ENCODE peak calls at places on chromosomes 1 and 21, in five cellular contexts. C is fibroblast of pulmonary artery; D is neuronal stem cell; W is activated gamma-delta T cell treated with Interleukin-2 at 50 U/mL for 16 hours; G is activated CD4-positive, alpha-beta T cell treated with anti-CD3 and anti-CD28 coated beads for 48 hours. T is an unnamed sample.

GRCh38 chr21:30057108-30057507 is 109.5 kb downstream of the CLDN17 start:
- DNase-seq in C (no peak), D (no peak), W (no peak), G (no peak), T (no peak)

GRCh38 chr1:94541175-94542087 is at the start of gene F3:
- DNase-seq in C (peak), D (peak), W (peak), G (peak), T (peak)

GRCh38 chr1:226632922-226633351 is 84.4 kb downstream of the STUM start:
- DNase-seq in C (no peak), D (no peak), W (no peak), G (peak), T (no peak)

GRCh38 chr1:234907585-234908457 is 220.8 kb downstream of the TOMM20 start:
- DNase-seq in C (peak), D (no peak), W (no peak), G (no peak), T (no peak)

GRCh38 chr1:29752141-29752540 is 515.8 kb downstream of the PTPRU start:
- DNase-seq in C (no peak), D (peak), W (no peak), G (no peak), T (peak)

GRCh38 chr1:56820755-56821461 is 1.7 kb upstream of the FYB2 start:
- DNase-seq in C (peak), D (peak), W (peak), G (peak), T (peak)

GRCh38 chr1:11475718-11476117 is 3.2 kb upstream of the DISP3 start:
- DNase-seq in C (no peak), D (no peak), W (no peak), G (no peak), T (no peak)

GRCh38 chr1:39016604-39017171 is 9.5 kb upstream of the NDUFS5 start:
- DNase-seq in C (no peak), D (no peak), W (no peak), G (no peak), T (no peak)

GRCh38 chr1:212609701-212610574 is 1.4 kb downstream of the ATF3 start:
- DNase-seq in C (no peak), D (no peak), W (no peak), G (no peak), T (no peak)

GRCh38 chr21:31580866-31581276 is 78.6 kb upstream of the SOD1 start:
- DNase-seq in C (peak), D (peak), W (peak), G (peak), T (peak)

GRCh38 chr1:102896286-102896685 is 212.0 kb downstream of the COL11A1 start:
- DNase-seq in C (no peak), D (no peak), W (no peak), G (no peak), T (no peak)

GRCh38 chr1:218330043-218330623 is 15.0 kb upstream of the TGFB2 start:
- DNase-seq in C (peak), D (no peak), W (no peak), G (no peak), T (peak)

GRCh38 chr1:93707956-93708355 is 26.3 kb upstream of the BCAR3 start:
- DNase-seq in C (no peak), D (no peak), W (no peak), G (peak), T (no peak)

GRCh38 chr1:115179397-115179835 is 90.1 kb upstream of the TSPAN2 start:
- DNase-seq in C (peak), D (no peak), W (no peak), G (peak), T (peak)